ENCODE peak calls at places on chromosome 12, in ten cellular contexts. One of them, this sample, is unnamed.

GRCh38 chr12:42144174-42144423 is 575 bp downstream of the GXYLT1 start:
- DNase-seq in AG04449: no peak
- DNase-seq in AG10803: no peak
- DNase-seq in HFFc6: no peak
- DNase-seq in RWPE1: no peak
- DNase-seq in BJ: no peak
- DNase-seq in B cell: no peak
- DNase-seq in AG04450: no peak
- DNase-seq in adrenal gland: no peak
- DNase-seq in endothelial cell: no peak
- DNase-seq in this sample: no peak

GRCh38 chr12:63308701-63309100 is 157.7 kb upstream of the AVPR1A start:
- DNase-seq in AG04449: no peak
- DNase-seq in AG10803: no peak
- DNase-seq in HFFc6: no peak
- DNase-seq in RWPE1: no peak
- DNase-seq in BJ: no peak
- DNase-seq in B cell: no peak
- DNase-seq in AG04450: no peak
- DNase-seq in adrenal gland: no peak
- DNase-seq in endothelial cell: no peak
- DNase-seq in this sample: no peak

GRCh38 chr12:45309826-45310626 is 94.1 kb downstream of the ANO6 start:
- DNase-seq in AG04449: peak; percentile 68
- DNase-seq in AG10803: peak; percentile 96
- DNase-seq in HFFc6: peak; percentile 63
- DNase-seq in RWPE1: no peak
- DNase-seq in BJ: peak; percentile 83
- DNase-seq in B cell: no peak
- DNase-seq in AG04450: no peak
- DNase-seq in adrenal gland: no peak
- DNase-seq in endothelial cell: no peak
- DNase-seq in this sample: no peak

GRCh38 chr12:62256408-62257079 is 3.7 kb upstream of the USP15 start:
- DNase-seq in AG04449: no peak
- DNase-seq in AG10803: no peak
- DNase-seq in HFFc6: no peak
- DNase-seq in RWPE1: no peak
- DNase-seq in BJ: no peak
- DNase-seq in B cell: no peak
- DNase-seq in AG04450: no peak
- DNase-seq in adrenal gland: peak; percentile 59
- DNase-seq in endothelial cell: no peak
- DNase-seq in this sample: no peak

GRCh38 chr12:121800694-121801600 is 2.9 kb upstream of the SETD1B start:
- DNase-seq in AG04449: no peak
- DNase-seq in AG10803: peak; percentile 86
- DNase-seq in HFFc6: peak; percentile 77
- DNase-seq in RWPE1: no peak
- DNase-seq in BJ: no peak
- DNase-seq in B cell: peak; percentile 75
- DNase-seq in AG04450: peak; percentile 62
- DNase-seq in adrenal gland: peak; percentile 88
- DNase-seq in endothelial cell: no peak
- DNase-seq in this sample: peak; percentile 89

GRCh38 chr12:119988440-119988787 is 622 bp upstream of the BICDL1 start:
- DNase-seq in AG04449: no peak
- DNase-seq in AG10803: peak; percentile 39
- DNase-seq in HFFc6: peak; percentile 29
- DNase-seq in RWPE1: peak; percentile 62
- DNase-seq in BJ: no peak
- DNase-seq in B cell: no peak
- DNase-seq in AG04450: peak; percentile 3
- DNase-seq in adrenal gland: no peak
- DNase-seq in endothelial cell: no peak
- DNase-seq in this sample: no peak

GRCh38 chr12:26499979-26500640 is 304.7 kb downstream of the SSPN start:
- DNase-seq in AG04449: no peak
- DNase-seq in AG10803: peak; percentile 69
- DNase-seq in HFFc6: no peak
- DNase-seq in RWPE1: no peak
- DNase-seq in BJ: no peak
- DNase-seq in B cell: no peak
- DNase-seq in AG04450: no peak
- DNase-seq in adrenal gland: no peak
- DNase-seq in endothelial cell: no peak
- DNase-seq in this sample: peak; percentile 25

GRCh38 chr12:122032570-122032969 is 10.9 kb downstream of the BCL7A start:
- DNase-seq in AG04449: no peak
- DNase-seq in AG10803: no peak
- DNase-seq in HFFc6: no peak
- DNase-seq in RWPE1: no peak
- DNase-seq in BJ: no peak
- DNase-seq in B cell: peak; percentile 50
- DNase-seq in AG04450: no peak
- DNase-seq in adrenal gland: no peak
- DNase-seq in endothelial cell: no peak
- DNase-seq in this sample: no peak

GRCh38 chr12:52715416-52715815 is 12.1 kb upstream of the KRT77 start:
- DNase-seq in AG04449: no peak
- DNase-seq in AG10803: no peak
- DNase-seq in HFFc6: no peak
- DNase-seq in RWPE1: no peak
- DNase-seq in BJ: no peak
- DNase-seq in B cell: no peak
- DNase-seq in AG04450: no peak
- DNase-seq in adrenal gland: no peak
- DNase-seq in endothelial cell: peak; percentile 31
- DNase-seq in this sample: no peak
- TF ChIP-seq CTCF in AG04449: no peak
- TF ChIP-seq CTCF in AG10803: no peak
- TF ChIP-seq CTCF in HFFc6: peak; percentile 49
- TF ChIP-seq CTCF in RWPE1: no peak
- TF ChIP-seq CTCF in BJ: no peak
- TF ChIP-seq CTCF in B cell: no peak
- TF ChIP-seq CTCF in AG04450: peak; percentile 9
- TF ChIP-seq CTCF in adrenal gland: no peak
- TF ChIP-seq CTCF in endothelial cell: no peak
- TF ChIP-seq CTCF in this sample: no peak

GRCh38 chr12:6752931-6753771 is at the start of gene MLF2:
- DNase-seq in AG04449: peak; percentile 96
- DNase-seq in AG10803: peak; percentile 99
- DNase-seq in HFFc6: peak; percentile 99
- DNase-seq in RWPE1: peak; percentile 99
- DNase-seq in BJ: peak; percentile 93
- DNase-seq in B cell: peak; percentile 97
- DNase-seq in AG04450: peak; percentile 98
- DNase-seq in adrenal gland: peak; percentile 99
- DNase-seq in endothelial cell: peak; percentile 99
- DNase-seq in this sample: peak; percentile 100
- TF ChIP-seq CTCF in AG04449: peak; percentile 94
- TF ChIP-seq CTCF in AG10803: no peak
- TF ChIP-seq CTCF in HFFc6: no peak
- TF ChIP-seq CTCF in RWPE1: peak; percentile 74
- TF ChIP-seq CTCF in BJ: no peak
- TF ChIP-seq CTCF in B cell: peak; percentile 89
- TF ChIP-seq CTCF in AG04450: no peak
- TF ChIP-seq CTCF in adrenal gland: peak; percentile 98
- TF ChIP-seq CTCF in endothelial cell: peak; percentile 87
- TF ChIP-seq CTCF in this sample: no peak

DNA sequence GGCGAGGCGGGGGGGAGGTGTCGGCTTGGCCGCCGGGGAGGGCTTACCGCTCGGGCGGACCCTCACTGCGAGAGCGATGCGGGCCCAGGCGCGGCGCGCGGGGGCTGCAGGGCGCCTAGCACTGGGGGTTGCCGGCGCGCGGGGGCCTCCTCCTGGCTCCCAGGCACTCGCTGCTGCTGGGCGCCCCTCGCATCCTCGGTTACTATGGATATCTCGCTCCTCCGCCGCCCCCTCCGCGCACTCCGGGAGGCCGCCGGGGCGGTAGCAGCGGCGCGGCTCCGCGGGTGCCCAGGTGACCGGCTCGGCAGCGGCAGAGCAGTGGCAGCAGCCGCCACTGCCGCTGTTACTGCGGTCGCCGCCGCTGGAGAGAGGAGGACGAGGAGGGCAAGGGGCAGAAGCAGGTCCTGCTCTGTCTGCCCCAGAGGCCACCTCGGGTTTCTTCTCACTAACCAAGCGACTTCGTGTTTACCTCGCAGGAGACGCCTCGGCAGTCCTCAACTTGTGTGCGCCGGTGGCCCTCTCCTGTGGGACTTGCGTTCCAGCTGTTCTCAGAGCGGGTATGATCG is 250.1 kb downstream of the APAF1 start:
- DNase-seq in AG04449: no peak
- DNase-seq in AG10803: no peak
- DNase-seq in HFFc6: no peak
- DNase-seq in RWPE1: no peak
- DNase-seq in BJ: no peak
- DNase-seq in B cell: no peak
- DNase-seq in AG04450: no peak
- DNase-seq in adrenal gland: no peak
- DNase-seq in endothelial cell: peak; percentile 31
- DNase-seq in this sample: no peak
- TF ChIP-seq CTCF in AG04449: no peak
- TF ChIP-seq CTCF in AG10803: no peak
- TF ChIP-seq CTCF in HFFc6: no peak
- TF ChIP-seq CTCF in RWPE1: no peak
- TF ChIP-seq CTCF in BJ: no peak
- TF ChIP-seq CTCF in B cell: no peak
- TF ChIP-seq CTCF in AG04450: no peak
- TF ChIP-seq CTCF in adrenal gland: no peak
- TF ChIP-seq CTCF in endothelial cell: no peak
- TF ChIP-seq CTCF in this sample: no peak

GRCh38 chr12:88424791-88425730 is 155.2 kb downstream of the KITLG start:
- DNase-seq in AG04449: no peak
- DNase-seq in AG10803: no peak
- DNase-seq in HFFc6: no peak
- DNase-seq in RWPE1: no peak
- DNase-seq in BJ: no peak
- DNase-seq in B cell: no peak
- DNase-seq in AG04450: no peak
- DNase-seq in adrenal gland: no peak
- DNase-seq in endothelial cell: no peak
- DNase-seq in this sample: no peak
- TF ChIP-seq CTCF in AG04449: no peak
- TF ChIP-seq CTCF in AG10803: no peak
- TF ChIP-seq CTCF in HFFc6: no peak
- TF ChIP-seq CTCF in RWPE1: no peak
- TF ChIP-seq CTCF in BJ: no peak
- TF ChIP-seq CTCF in B cell: no peak
- TF ChIP-seq CTCF in AG04450: no peak
- TF ChIP-seq CTCF in adrenal gland: no peak
- TF ChIP-seq CTCF in endothelial cell: no peak
- TF ChIP-seq CTCF in this sample: no peak

GRCh38 chr12:107130830-107131760 is 37.7 kb upstream of the CRY1 start:
- DNase-seq in AG04449: no peak
- DNase-seq in AG10803: no peak
- DNase-seq in HFFc6: no peak
- DNase-seq in RWPE1: no peak
- DNase-seq in BJ: no peak
- DNase-seq in B cell: no peak
- DNase-seq in AG04450: no peak
- DNase-seq in adrenal gland: no peak
- DNase-seq in endothelial cell: no peak
- DNase-seq in this sample: no peak

GRCh38 chr12:107135177-107135576 is 41.8 kb upstream of the CRY1 start:
- DNase-seq in AG04449: no peak
- DNase-seq in AG10803: no peak
- DNase-seq in HFFc6: no peak
- DNase-seq in RWPE1: no peak
- DNase-seq in BJ: no peak
- DNase-seq in B cell: no peak
- DNase-seq in AG04450: no peak
- DNase-seq in adrenal gland: no peak
- DNase-seq in endothelial cell: no peak
- DNase-seq in this sample: no peak

GRCh38 chr12:107131832-107132616 is 38.7 kb upstream of the CRY1 start:
- DNase-seq in AG04449: peak; percentile 4
- DNase-seq in AG10803: peak; percentile 61
- DNase-seq in HFFc6: peak; percentile 52
- DNase-seq in RWPE1: peak; percentile 75
- DNase-seq in BJ: peak; percentile 3
- DNase-seq in B cell: peak; percentile 53
- DNase-seq in AG04450: peak; percentile 51
- DNase-seq in adrenal gland: peak; percentile 52
- DNase-seq in endothelial cell: peak; percentile 46
- DNase-seq in this sample: peak; percentile 71

GRCh38 chr12:107133462-107133861 is 40.1 kb upstream of the CRY1 start:
- DNase-seq in AG04449: no peak
- DNase-seq in AG10803: no peak
- DNase-seq in HFFc6: no peak
- DNase-seq in RWPE1: no peak
- DNase-seq in BJ: no peak
- DNase-seq in B cell: no peak
- DNase-seq in AG04450: no peak
- DNase-seq in adrenal gland: no peak
- DNase-seq in endothelial cell: no peak
- DNase-seq in this sample: no peak

DNA sequence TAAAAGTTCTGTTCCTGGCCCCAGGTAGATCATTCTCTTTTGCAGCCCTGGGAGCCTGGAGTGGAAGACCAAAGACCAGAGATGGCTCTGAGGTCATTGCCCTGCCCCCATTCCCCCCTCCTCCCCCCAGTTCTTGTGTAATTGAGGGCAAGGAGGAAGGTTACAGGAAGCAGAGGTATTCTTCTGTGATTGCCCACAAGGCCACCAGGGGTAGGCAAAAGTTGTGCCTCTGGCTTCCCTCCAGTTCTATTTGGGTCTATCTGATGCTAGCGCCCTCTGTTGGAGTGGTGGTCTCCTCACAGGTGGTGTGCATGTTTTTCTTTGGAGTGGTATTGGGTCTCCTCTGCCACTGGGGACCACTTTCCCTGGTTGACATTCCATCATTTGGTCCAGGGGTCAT is 41.2 kb upstream of the CRY1 start:
- DNase-seq in AG04449: no peak
- DNase-seq in AG10803: no peak
- DNase-seq in HFFc6: no peak
- DNase-seq in RWPE1: no peak
- DNase-seq in BJ: no peak
- DNase-seq in B cell: peak; percentile 8
- DNase-seq in AG04450: no peak
- DNase-seq in adrenal gland: no peak
- DNase-seq in endothelial cell: peak; percentile 22
- DNase-seq in this sample: peak; percentile 2
- TF ChIP-seq CTCF in AG04449: peak; percentile 4
- TF ChIP-seq CTCF in AG10803: peak; percentile 15
- TF ChIP-seq CTCF in HFFc6: peak; percentile 47
- TF ChIP-seq CTCF in RWPE1: no peak
- TF ChIP-seq CTCF in BJ: no peak
- TF ChIP-seq CTCF in B cell: peak; percentile 12
- TF ChIP-seq CTCF in AG04450: peak; percentile 28
- TF ChIP-seq CTCF in adrenal gland: no peak
- TF ChIP-seq CTCF in endothelial cell: peak; percentile 75
- TF ChIP-seq CTCF in this sample: peak; percentile 18

GRCh38 chr12:93060666-93061413 is 131.7 kb upstream of the EEA1 start:
- DNase-seq in AG04449: no peak
- DNase-seq in AG10803: peak; percentile 52
- DNase-seq in HFFc6: no peak
- DNase-seq in RWPE1: no peak
- DNase-seq in BJ: no peak
- DNase-seq in B cell: no peak
- DNase-seq in AG04450: peak; percentile 34
- DNase-seq in adrenal gland: peak; percentile 52
- DNase-seq in endothelial cell: no peak
- DNase-seq in this sample: peak; percentile 80
- TF ChIP-seq CTCF in AG04449: no peak
- TF ChIP-seq CTCF in AG10803: peak; percentile 24
- TF ChIP-seq CTCF in HFFc6: no peak
- TF ChIP-seq CTCF in RWPE1: no peak
- TF ChIP-seq CTCF in BJ: peak; percentile 16
- TF ChIP-seq CTCF in B cell: no peak
- TF ChIP-seq CTCF in AG04450: peak; percentile 28
- TF ChIP-seq CTCF in adrenal gland: no peak
- TF ChIP-seq CTCF in endothelial cell: no peak
- TF ChIP-seq CTCF in this sample: peak; percentile 20

This sample was measured in cardiac muscle cell.